ENCODE peak calls at places on chromosome 9, in five cellular contexts. H, D, K, T and X are unnamed samples.

GRCh38 chr9:98215821-98216220 is 23.4 kb upstream of the CORO2A start:
- ATAC-seq in K (peak; percentile 61), H (peak; percentile 85), T (no peak), D (peak; percentile 86), X (no peak)

GRCh38 chr9:35749515-35750255 is 598 bp downstream of the RGP1 start:
- ATAC-seq in D (peak; percentile 46), K (peak; percentile 71), H (peak; percentile 71), T (peak; percentile 32), X (peak; percentile 25)

GRCh38 chr9:31089822-31090221 is 1294.6 kb upstream of the ACO1 start:
- ATAC-seq in D (no peak), H (no peak), T (no peak), K (no peak), X (no peak)

GRCh38 chr9:72675586-72675985 is 154.2 kb downstream of the TMC1 start:
- ATAC-seq in K (no peak), T (no peak), D (no peak), H (no peak), X (no peak)

GRCh38 chr9:110015759-110016158 is 192.2 kb downstream of the C9orf152 start:
- ATAC-seq in D (no peak), H (no peak), K (no peak), T (no peak), X (peak; percentile 31)

GRCh38 chr9:115952667-115953316 is 200.8 kb upstream of the PAPPA start:
- ATAC-seq in H (no peak), K (no peak), T (peak; percentile 65), D (no peak), X (no peak)

GRCh38 chr9:105168935-105169334 is 75.5 kb upstream of the SLC44A1 start:
- ATAC-seq in K (no peak), H (no peak), D (no peak), T (no peak), X (peak; percentile 41)

GRCh38 chr9:98107926-98108325 is 11.1 kb downstream of the TRIM14 start:
- ATAC-seq in T (peak; percentile 55), D (no peak), H (peak; percentile 32), K (no peak), X (no peak)

GRCh38 chr9:1939926-1940368 is 75.2 kb upstream of the SMARCA2 start:
- ATAC-seq in D (peak; percentile 88), H (peak; percentile 87), K (peak; percentile 76), T (peak; percentile 89), X (no peak)
- TF ChIP-seq POLR2A in D (no peak), H (no peak), K (no peak), T (no peak), X (no peak)

GRCh38 chr9:21970001-21970799 is 24.0 kb downstream of the CDKN2A start:
- ATAC-seq in H (no peak), T (no peak), D (no peak), K (no peak), X (no peak)
- H3K27me3 ChIP-seq in H (no peaks in the 10 kb centered on the region), T (peaks cover 9% of the 10 kb centered on the region), D (peaks cover under 1% of the 10 kb centered on the region), K (no peaks in the 10 kb centered on the region), X (peaks cover 100% of the 10 kb centered on the region)

DNA sequence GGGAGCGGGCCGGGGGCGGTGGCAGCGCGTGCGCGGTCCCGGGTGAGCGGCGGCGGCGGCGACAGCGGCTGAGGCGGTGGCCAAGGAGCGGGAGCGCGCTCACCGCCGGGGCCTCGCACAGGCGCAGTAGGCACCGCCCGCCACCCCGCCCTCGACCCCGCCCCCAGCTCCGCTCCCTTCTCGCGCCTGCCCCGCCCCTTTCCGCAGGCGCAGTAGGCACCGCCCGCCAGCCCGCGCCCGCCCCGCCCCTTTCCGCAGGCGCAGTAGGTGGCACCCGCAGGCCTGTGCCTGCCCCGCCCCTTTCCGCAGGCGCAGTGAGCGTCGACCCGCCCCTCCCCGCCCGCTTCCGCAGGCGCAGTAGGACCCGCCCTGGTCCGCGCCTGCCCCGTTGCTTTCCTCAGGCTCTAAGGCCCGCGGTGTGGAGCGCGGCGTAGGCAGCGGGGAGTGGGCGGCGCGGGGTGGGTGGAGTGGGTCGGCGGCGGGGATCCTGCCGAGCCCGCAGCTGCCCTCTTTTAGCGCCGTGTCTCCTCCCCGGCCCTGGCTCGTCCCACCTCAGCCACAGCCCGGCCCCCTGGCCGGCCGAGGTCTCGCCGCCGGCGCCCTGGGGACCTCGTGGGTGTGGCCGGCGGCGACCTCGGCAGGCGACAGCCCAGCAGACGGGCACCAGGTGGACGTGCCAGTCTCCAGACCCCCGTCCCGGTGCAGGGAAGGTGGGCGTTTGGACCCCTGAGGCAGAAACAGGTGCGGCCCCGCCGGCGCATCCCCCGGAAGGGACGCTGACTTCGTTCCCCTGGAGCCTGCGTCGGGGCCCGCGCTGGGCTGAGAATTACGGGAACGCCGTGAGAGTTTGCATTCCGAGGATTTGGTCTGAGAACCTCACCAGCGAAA is at the start of gene CAMSAP1:
- ATAC-seq in H (peak; percentile 94), K (peak; percentile 94), D (peak; percentile 93), T (peak; percentile 94), X (peak; percentile 96)
- TF ChIP-seq POLR2A in H (peak; percentile 81), K (peak; percentile 71), D (peak; percentile 88), T (peak; percentile 62), X (peak; percentile 46)

DNA sequence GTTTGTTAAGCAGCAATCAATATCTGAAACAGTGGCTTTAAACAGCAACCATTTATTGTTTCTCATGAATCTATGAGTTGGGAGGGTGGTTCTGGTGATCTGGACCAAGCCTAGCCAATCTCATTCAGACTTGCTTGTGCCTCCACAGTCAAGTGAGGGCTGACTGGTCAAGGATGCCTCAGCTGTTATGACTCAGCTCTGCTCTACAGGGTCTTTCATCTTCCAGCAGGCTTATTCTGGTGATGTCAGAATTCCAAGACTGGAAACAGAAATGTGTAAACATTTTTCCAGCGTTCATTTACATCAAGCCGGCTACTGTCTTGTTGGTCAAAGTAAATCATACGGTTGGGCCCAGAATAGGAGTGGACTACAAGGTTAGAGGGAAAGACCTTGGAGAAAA is 2.5 kb upstream of the PIP5K1B start:
- ATAC-seq in D (no peak), K (no peak), T (no peak), H (no peak), X (no peak)
- H3K27me3 ChIP-seq in D (no peaks in the 10 kb centered on the region), K (no peaks in the 10 kb centered on the region), T (no peaks in the 10 kb centered on the region), H (peaks cover 5% of the 10 kb centered on the region), X (peaks cover 31% of the 10 kb centered on the region)

DNA sequence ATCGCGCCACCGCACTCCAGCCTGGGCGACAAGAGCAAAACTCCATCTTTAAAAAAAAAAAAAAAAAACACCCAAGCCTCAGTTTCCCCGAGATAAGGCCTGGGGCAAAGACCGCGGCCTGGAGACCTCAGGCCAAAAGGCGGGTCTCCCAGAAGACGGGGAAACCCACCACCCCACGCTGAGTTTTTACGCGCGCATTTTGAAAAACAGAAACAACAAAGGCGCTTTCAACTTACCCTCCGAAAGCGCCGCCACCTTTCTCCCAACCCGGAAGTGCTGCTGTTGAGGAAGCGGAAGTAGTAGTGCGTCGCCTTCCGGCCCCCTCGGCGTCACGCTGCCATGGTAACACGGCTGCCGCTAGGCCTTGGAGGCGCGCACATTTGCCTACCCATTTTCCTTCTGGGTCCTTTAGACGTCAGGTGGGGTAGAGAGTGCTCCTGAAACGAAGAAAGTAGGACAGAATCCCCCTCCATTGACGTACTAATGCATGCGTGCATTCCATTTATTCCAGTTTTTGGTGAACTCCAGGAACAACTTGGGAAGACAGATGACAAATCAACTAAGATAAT is at the start of gene TTF1:
- ATAC-seq in T (peak; percentile 97), D (peak; percentile 86), H (peak; percentile 83), K (peak; percentile 94), X (peak; percentile 90)
- TF ChIP-seq POLR2A in T (no peak), D (peak; percentile 69), H (peak; percentile 68), K (peak; percentile 84), X (peak; percentile 13)

GRCh38 chr9:38312406-38312805 is 80.1 kb upstream of the ALDH1B1 start:
- ATAC-seq in H (no peak), T (no peak), K (no peak), D (peak; percentile 11), X (no peak)
- H3K27me3 ChIP-seq in H (no peaks in the 10 kb centered on the region), T (no peaks in the 10 kb centered on the region), K (peaks cover 18% of the 10 kb centered on the region), D (peaks cover 2% of the 10 kb centered on the region), X (no peaks in the 10 kb centered on the region)

GRCh38 chr9:122426723-122427122 is 51.0 kb downstream of the OR1J1 start:
- ATAC-seq in K (no peak), H (no peak), T (no peak), D (no peak), X (no peak)
- TF ChIP-seq POLR2A in K (no peak), H (no peak), T (no peak), D (no peak), X (no peak)

GRCh38 chr9:37001461-37001860 is 32.6 kb downstream of the PAX5 start:
- ATAC-seq in K (no peak), D (no peak), H (peak; percentile 23), T (no peak), X (no peak)
- H3K27me3 ChIP-seq in K (peaks cover 9% of the 10 kb centered on the region), D (peaks cover 3% of the 10 kb centered on the region), H (no peaks in the 10 kb centered on the region), T (no peaks in the 10 kb centered on the region), X (peaks cover 95% of the 10 kb centered on the region)

DNA sequence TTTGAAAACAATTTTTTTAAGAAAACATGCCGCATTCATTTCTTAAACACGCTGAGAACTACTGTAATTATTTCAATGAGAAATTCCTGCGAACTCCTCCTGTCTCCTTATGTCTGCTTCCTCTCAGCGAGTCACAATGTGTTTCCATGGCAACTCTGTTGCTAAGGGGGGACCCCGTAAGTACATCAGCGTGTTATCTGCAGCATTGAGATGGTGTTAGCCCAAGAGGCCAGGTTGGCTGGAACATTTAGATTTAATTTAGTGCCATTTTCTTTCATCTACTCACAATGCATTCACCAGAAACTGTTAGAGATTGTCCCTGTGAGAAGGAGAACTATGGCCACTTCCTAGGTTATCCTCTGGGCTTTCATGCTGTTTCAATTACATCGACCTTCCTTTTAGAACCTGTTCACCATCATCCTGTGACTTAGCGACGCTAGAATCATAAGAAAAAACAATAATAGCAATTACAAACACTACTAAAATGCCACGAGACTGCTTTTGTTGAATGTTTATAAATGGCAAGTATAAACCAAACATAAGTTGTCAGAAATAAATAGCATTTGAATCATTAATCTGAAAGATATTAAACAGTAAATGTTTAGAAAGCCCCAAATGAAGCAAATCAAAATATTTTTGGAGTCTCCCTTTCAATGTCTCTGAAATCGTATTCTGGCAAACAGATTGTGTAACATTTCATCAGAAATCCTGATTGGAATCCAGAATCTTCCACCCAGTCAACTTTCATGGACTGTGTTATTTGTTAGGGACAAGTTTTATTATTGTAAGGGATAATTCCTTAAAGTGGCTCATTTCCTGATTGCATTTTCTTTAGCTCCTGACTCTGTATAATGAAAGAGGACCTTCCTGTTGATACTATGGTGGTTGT is 39.7 kb upstream of the SHC3 start:
- ATAC-seq in K (no peak), H (no peak), D (no peak), T (no peak), X (no peak)
- TF ChIP-seq POLR2A in K (no peak), H (no peak), D (no peak), T (no peak), X (no peak)

DNA sequence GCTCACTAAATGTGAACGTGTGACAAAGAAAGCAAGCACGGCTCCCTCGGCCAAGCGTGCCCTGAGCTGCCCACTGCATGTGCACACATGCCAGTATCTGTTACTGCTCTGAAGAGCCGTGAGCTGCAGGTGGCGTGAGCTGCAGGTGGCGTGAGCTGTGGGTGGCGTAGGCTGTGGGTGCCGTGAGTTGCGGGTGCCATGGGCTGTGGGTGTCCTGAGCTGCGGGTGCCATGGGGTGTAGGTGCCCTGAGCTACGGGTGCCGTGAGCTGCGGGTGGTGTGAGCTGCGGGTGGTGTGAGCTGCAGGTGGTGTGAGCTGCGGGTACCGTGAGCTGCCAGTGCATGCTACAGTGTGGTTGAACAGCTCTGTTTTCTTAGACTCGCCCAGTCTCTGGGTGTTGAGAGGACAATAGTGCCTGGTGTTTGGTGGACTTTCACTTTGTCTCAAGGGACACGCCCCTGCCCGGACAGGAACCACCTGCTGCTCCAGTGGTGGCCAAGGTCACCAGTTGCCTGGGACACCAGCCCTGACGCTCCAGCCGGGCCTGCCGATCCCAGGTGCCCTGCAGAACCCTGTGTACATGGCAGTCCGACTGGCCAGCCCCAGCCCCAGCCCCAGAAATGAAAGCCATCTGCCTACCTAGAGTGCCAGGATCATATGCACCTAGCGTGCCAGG is 6.7 kb downstream of the CCDC187 start:
- ATAC-seq in D (peak; percentile 86), T (peak; percentile 82), K (no peak), H (peak; percentile 89), X (no peak)
- H3K27me3 ChIP-seq in D (peaks cover 7% of the 10 kb centered on the region), T (no peaks in the 10 kb centered on the region), K (peaks cover 23% of the 10 kb centered on the region), H (no peaks in the 10 kb centered on the region), X (peaks cover 51% of the 10 kb centered on the region)